ENCODE peak calls at places on chromosomes 7 and 10, in five cellular contexts. One of them, this sample, is unnamed.

GRCh38 chr10:14366760-14367159 is 36.0 kb upstream of the FRMD4A start:
- DNase-seq in HT1080: no peak
- DNase-seq in NCI-H1105 treated with DMSO at 0.1 percent for 48 hours: no peak
- DNase-seq in lower lobe of right lung: no peak
- DNase-seq in anterior cingulate cortex: no peak
- DNase-seq in this sample: no peak

GRCh38 chr10:124068929-124069328 is 24.5 kb downstream of the CHST15 start:
- DNase-seq in HT1080: no peak
- DNase-seq in NCI-H1105 treated with DMSO at 0.1 percent for 48 hours: no peak
- DNase-seq in lower lobe of right lung: no peak
- DNase-seq in anterior cingulate cortex: no peak
- DNase-seq in this sample: no peak

GRCh38 chr10:28668363-28669226 is 8.7 kb upstream of the BAMBI start:
- DNase-seq in HT1080: no peak
- DNase-seq in NCI-H1105 treated with DMSO at 0.1 percent for 48 hours: no peak
- DNase-seq in lower lobe of right lung: peak; percentile 53
- DNase-seq in anterior cingulate cortex: no peak
- DNase-seq in this sample: no peak

GRCh38 chr10:50224330-50224952 is 26.9 kb downstream of the ASAH2 start:
- DNase-seq in HT1080: peak; percentile 70
- DNase-seq in NCI-H1105 treated with DMSO at 0.1 percent for 48 hours: peak; percentile 31
- DNase-seq in lower lobe of right lung: no peak
- DNase-seq in anterior cingulate cortex: no peak
- DNase-seq in this sample: peak; percentile 29

GRCh38 chr7:28840515-28841125 is 117.5 kb downstream of the TRIL start:
- DNase-seq in HT1080: no peak
- DNase-seq in NCI-H1105 treated with DMSO at 0.1 percent for 48 hours: peak; percentile 97
- DNase-seq in lower lobe of right lung: no peak
- DNase-seq in anterior cingulate cortex: no peak
- DNase-seq in this sample: peak; percentile 19

GRCh38 chr10:24269476-24269875 is 60.5 kb downstream of the KIAA1217 start:
- DNase-seq in HT1080: no peak
- DNase-seq in NCI-H1105 treated with DMSO at 0.1 percent for 48 hours: no peak
- DNase-seq in lower lobe of right lung: no peak
- DNase-seq in anterior cingulate cortex: no peak
- DNase-seq in this sample: no peak

GRCh38 chr7:138186951-138187351 is 110.7 kb downstream of the AKR1D1 start:
- DNase-seq in HT1080: peak; percentile 96
- DNase-seq in NCI-H1105 treated with DMSO at 0.1 percent for 48 hours: no peak
- DNase-seq in lower lobe of right lung: no peak
- DNase-seq in anterior cingulate cortex: no peak
- DNase-seq in this sample: peak; percentile 19

GRCh38 chr10:77818378-77818777 is 108.2 kb downstream of the DLG5 start:
- DNase-seq in HT1080: no peak
- DNase-seq in NCI-H1105 treated with DMSO at 0.1 percent for 48 hours: no peak
- DNase-seq in lower lobe of right lung: peak; percentile 33
- DNase-seq in anterior cingulate cortex: no peak
- DNase-seq in this sample: no peak

GRCh38 chr10:130804778-130805634 is 506.5 kb downstream of the TCERG1L start:
- DNase-seq in HT1080: no peak
- DNase-seq in NCI-H1105 treated with DMSO at 0.1 percent for 48 hours: no peak
- DNase-seq in lower lobe of right lung: no peak
- DNase-seq in anterior cingulate cortex: no peak
- DNase-seq in this sample: no peak

GRCh38 chr7:133489906-133490305 is 237.0 kb downstream of the EXOC4 start:
- DNase-seq in HT1080: no peak
- DNase-seq in NCI-H1105 treated with DMSO at 0.1 percent for 48 hours: no peak
- DNase-seq in lower lobe of right lung: no peak
- DNase-seq in anterior cingulate cortex: no peak
- DNase-seq in this sample: no peak

GRCh38 chr10:114685456-114685855 is 27.4 kb upstream of the ABLIM1 start:
- DNase-seq in HT1080: no peak
- DNase-seq in NCI-H1105 treated with DMSO at 0.1 percent for 48 hours: no peak
- DNase-seq in lower lobe of right lung: no peak
- DNase-seq in anterior cingulate cortex: no peak
- DNase-seq in this sample: no peak

GRCh38 chr10:55629792-55630490 is 731.1 kb downstream of the ZWINT start:
- DNase-seq in HT1080: no peak
- DNase-seq in NCI-H1105 treated with DMSO at 0.1 percent for 48 hours: no peak
- DNase-seq in lower lobe of right lung: no peak
- DNase-seq in anterior cingulate cortex: no peak
- DNase-seq in this sample: no peak

GRCh38 chr10:112765717-112766235 is 184.3 kb upstream of the TCF7L2 start:
- DNase-seq in HT1080: no peak
- DNase-seq in NCI-H1105 treated with DMSO at 0.1 percent for 48 hours: no peak
- DNase-seq in lower lobe of right lung: no peak
- DNase-seq in anterior cingulate cortex: no peak
- DNase-seq in this sample: no peak

GRCh38 chr7:947391-948210 is 6.9 kb downstream of the ADAP1 start:
- DNase-seq in HT1080: no peak
- DNase-seq in NCI-H1105 treated with DMSO at 0.1 percent for 48 hours: no peak
- DNase-seq in lower lobe of right lung: peak; percentile 36
- DNase-seq in anterior cingulate cortex: no peak
- DNase-seq in this sample: no peak

GRCh38 chr10:60206735-60207134 is 182.9 kb downstream of the ANK3 start:
- DNase-seq in HT1080: peak; percentile 26
- DNase-seq in NCI-H1105 treated with DMSO at 0.1 percent for 48 hours: no peak
- DNase-seq in lower lobe of right lung: no peak
- DNase-seq in anterior cingulate cortex: no peak
- DNase-seq in this sample: no peak

GRCh38 chr10:34454590-34455289 is 360.4 kb downstream of the PARD3 start:
- DNase-seq in HT1080: no peak
- DNase-seq in NCI-H1105 treated with DMSO at 0.1 percent for 48 hours: no peak
- DNase-seq in lower lobe of right lung: no peak
- DNase-seq in anterior cingulate cortex: no peak
- DNase-seq in this sample: no peak

GRCh38 chr10:80708808-80709207 is 171.1 kb downstream of the SH2D4B start:
- DNase-seq in HT1080: no peak
- DNase-seq in NCI-H1105 treated with DMSO at 0.1 percent for 48 hours: no peak
- DNase-seq in lower lobe of right lung: no peak
- DNase-seq in anterior cingulate cortex: no peak
- DNase-seq in this sample: no peak

GRCh38 chr7:138029941-138030340 is 28.1 kb upstream of the CREB3L2 start:
- DNase-seq in HT1080: no peak
- DNase-seq in NCI-H1105 treated with DMSO at 0.1 percent for 48 hours: no peak
- DNase-seq in lower lobe of right lung: no peak
- DNase-seq in anterior cingulate cortex: no peak
- DNase-seq in this sample: no peak

GRCh38 chr10:63410633-63411032 is 55.1 kb downstream of the JMJD1C start:
- DNase-seq in HT1080: no peak
- DNase-seq in NCI-H1105 treated with DMSO at 0.1 percent for 48 hours: no peak
- DNase-seq in lower lobe of right lung: no peak
- DNase-seq in anterior cingulate cortex: no peak
- DNase-seq in this sample: no peak

GRCh38 chr7:19674266-19674960 is 34.4 kb downstream of the POLR1F start:
- DNase-seq in HT1080: peak; percentile 3
- DNase-seq in NCI-H1105 treated with DMSO at 0.1 percent for 48 hours: no peak
- DNase-seq in lower lobe of right lung: no peak
- DNase-seq in anterior cingulate cortex: no peak
- DNase-seq in this sample: no peak

GRCh38 chr10:61899045-61899444 is 2.5 kb upstream of the ARID5B start:
- DNase-seq in HT1080: peak; percentile 72
- DNase-seq in NCI-H1105 treated with DMSO at 0.1 percent for 48 hours: no peak
- DNase-seq in lower lobe of right lung: no peak
- DNase-seq in anterior cingulate cortex: no peak
- DNase-seq in this sample: peak; percentile 44

GRCh38 chr7:3916146-3916545 is 615.1 kb downstream of the SDK1 start:
- DNase-seq in HT1080: peak; percentile 64
- DNase-seq in NCI-H1105 treated with DMSO at 0.1 percent for 48 hours: no peak
- DNase-seq in lower lobe of right lung: no peak
- DNase-seq in anterior cingulate cortex: no peak
- DNase-seq in this sample: no peak

GRCh38 chr7:92634924-92635519 is 44.8 kb upstream of the FAM133B start:
- DNase-seq in HT1080: peak; percentile 87
- DNase-seq in NCI-H1105 treated with DMSO at 0.1 percent for 48 hours: no peak
- DNase-seq in lower lobe of right lung: no peak
- DNase-seq in anterior cingulate cortex: no peak
- DNase-seq in this sample: no peak

GRCh38 chr10:132856869-132857524 is 71.0 kb upstream of the NKX6-2 start:
- DNase-seq in HT1080: no peak
- DNase-seq in NCI-H1105 treated with DMSO at 0.1 percent for 48 hours: no peak
- DNase-seq in lower lobe of right lung: peak; percentile 27
- DNase-seq in anterior cingulate cortex: no peak
- DNase-seq in this sample: no peak

GRCh38 chr10:17801507-17801906 is 7.6 kb upstream of the MRC1 start:
- DNase-seq in HT1080: no peak
- DNase-seq in NCI-H1105 treated with DMSO at 0.1 percent for 48 hours: no peak
- DNase-seq in lower lobe of right lung: no peak
- DNase-seq in anterior cingulate cortex: no peak
- DNase-seq in this sample: no peak